ENCODE peak calls at places on chromosome 18, in four cellular contexts. One of them, this sample, is unnamed.
A peak's percentile ranks its signal among the peaks of the same experiment; 100 is the strongest.

GRCh38 chr18:57004366-57005121 is 142.3 kb upstream of the BOD1L2 start:
- DNase-seq in GM12891: peak; percentile 14
- DNase-seq in K562: no peak
- DNase-seq in GM12878: peak; percentile 63
- DNase-seq in this sample: no peak

GRCh38 chr18:12766986-12767433 is 64.2 kb downstream of the PSMG2 start:
- DNase-seq in K562: peak; percentile 71
- DNase-seq in GM12878: no peak
- DNase-seq in GM12891: no peak
- DNase-seq in this sample: no peak

GRCh38 chr18:5196253-5197031 is 615 bp downstream of the AKAIN1 start:
- DNase-seq in K562: no peak
- DNase-seq in GM12878: no peak
- DNase-seq in GM12891: no peak
- DNase-seq in this sample: no peak

GRCh38 chr18:50973367-50974126 is 5.7 kb downstream of the ELAC1 start:
- DNase-seq in GM12878: no peak
- DNase-seq in GM12891: no peak
- DNase-seq in K562: no peak
- DNase-seq in this sample: peak; percentile 56

GRCh38 chr18:79480171-79480981 is 84.6 kb downstream of the NFATC1 start:
- DNase-seq in GM12878: no peak
- DNase-seq in K562: no peak
- DNase-seq in GM12891: no peak
- DNase-seq in this sample: no peak

GRCh38 chr18:48663931-48664847 is 125.4 kb downstream of the CTIF start:
- DNase-seq in GM12878: no peak
- DNase-seq in GM12891: peak; percentile 73
- DNase-seq in K562: peak; percentile 51
- DNase-seq in this sample: peak; percentile 35

GRCh38 chr18:59672125-59672769 is 25.0 kb downstream of the CCBE1 start:
- DNase-seq in GM12878: no peak
- DNase-seq in K562: no peak
- DNase-seq in GM12891: no peak
- DNase-seq in this sample: no peak

GRCh38 chr18:51107594-51108305 is 77.7 kb downstream of the SMAD4 start:
- DNase-seq in K562: no peak
- DNase-seq in GM12878: no peak
- DNase-seq in GM12891: no peak
- DNase-seq in this sample: peak; percentile 14

GRCh38 chr18:37294951-37295350 is 270.6 kb downstream of the CELF4 start:
- DNase-seq in GM12891: no peak
- DNase-seq in K562: peak; percentile 66
- DNase-seq in GM12878: no peak
- DNase-seq in this sample: peak; percentile 10

GRCh38 chr18:43279015-43279758 is 1.9 kb upstream of the SYT4 start:
- DNase-seq in GM12891: no peak
- DNase-seq in GM12878: no peak
- DNase-seq in K562: no peak
- DNase-seq in this sample: peak; percentile 20

GRCh38 chr18:27653247-27653646 is 468.1 kb upstream of the CHST9 start:
- DNase-seq in K562: no peak
- DNase-seq in GM12891: no peak
- DNase-seq in GM12878: no peak
- DNase-seq in this sample: no peak

GRCh38 chr18:68763082-68763481 is 34.8 kb upstream of the CCDC102B start:
- DNase-seq in GM12891: no peak
- DNase-seq in GM12878: no peak
- DNase-seq in K562: no peak
- DNase-seq in this sample: no peak

GRCh38 chr18:60654298-60654697 is 281.7 kb upstream of the MC4R start:
- DNase-seq in GM12891: no peak
- DNase-seq in K562: no peak
- DNase-seq in GM12878: no peak
- DNase-seq in this sample: no peak

GRCh38 chr18:49853436-49853835 is 40.1 kb upstream of the ACAA2 start:
- DNase-seq in GM12878: no peak
- DNase-seq in K562: no peak
- DNase-seq in GM12891: no peak
- DNase-seq in this sample: no peak

GRCh38 chr18:74840492-74841167 is 243.0 kb downstream of the ZNF407 start:
- DNase-seq in GM12891: no peak
- DNase-seq in GM12878: no peak
- DNase-seq in K562: no peak
- DNase-seq in this sample: no peak

GRCh38 chr18:30582078-30582477 is 460.5 kb downstream of the DSC3 start:
- DNase-seq in K562: peak; percentile 31
- DNase-seq in GM12891: no peak
- DNase-seq in GM12878: no peak
- DNase-seq in this sample: no peak

GRCh38 chr18:74281639-74282358 is 10.0 kb downstream of the CYB5A start:
- DNase-seq in K562: no peak
- DNase-seq in GM12891: no peak
- DNase-seq in GM12878: no peak
- DNase-seq in this sample: no peak

GRCh38 chr18:70464343-70465114 is 175.7 kb downstream of the SOCS6 start:
- DNase-seq in GM12878: no peak
- DNase-seq in K562: peak; percentile 80
- DNase-seq in GM12891: peak; percentile 13
- DNase-seq in this sample: peak; percentile 83

GRCh38 chr18:56248613-56249235 is 389.7 kb downstream of the TXNL1 start:
- DNase-seq in K562: no peak
- DNase-seq in GM12891: peak; percentile 23
- DNase-seq in GM12878: peak; percentile 40
- DNase-seq in this sample: no peak

GRCh38 chr18:69686861-69687260 is 260.8 kb downstream of the CD226 start:
- DNase-seq in GM12891: no peak
- DNase-seq in GM12878: no peak
- DNase-seq in K562: no peak
- DNase-seq in this sample: no peak

GRCh38 chr18:80231616-80232015 is 15.7 kb downstream of the PARD6G start:
- DNase-seq in GM12891: no peak
- DNase-seq in K562: no peak
- DNase-seq in GM12878: no peak
- DNase-seq in this sample: no peak

GRCh38 chr18:44917865-44918476 is 237.3 kb downstream of the SETBP1 start:
- DNase-seq in GM12878: no peak
- DNase-seq in K562: no peak
- DNase-seq in GM12891: no peak
- DNase-seq in this sample: no peak

GRCh38 chr18:58314284-58314683 is 270.3 kb downstream of the NEDD4L start:
- DNase-seq in GM12891: no peak
- DNase-seq in K562: peak; percentile 20
- DNase-seq in GM12878: no peak
- DNase-seq in this sample: peak; percentile 27

GRCh38 chr18:70621710-70622109 is 332.9 kb downstream of the SOCS6 start:
- DNase-seq in K562: peak; percentile 1
- DNase-seq in GM12891: no peak
- DNase-seq in GM12878: no peak
- DNase-seq in this sample: peak; percentile 28

GRCh38 chr18:62425465-62426190 is 97.2 kb upstream of the ZCCHC2 start:
- DNase-seq in K562: peak; percentile 82
- DNase-seq in GM12891: no peak
- DNase-seq in GM12878: no peak
- DNase-seq in this sample: peak; percentile 90

GRCh38 chr18:68355637-68356036 is 359.3 kb downstream of the TMX3 start:
- DNase-seq in GM12891: no peak
- DNase-seq in GM12878: no peak
- DNase-seq in K562: no peak
- DNase-seq in this sample: no peak

GRCh38 chr18:79912994-79913831 is 38.2 kb downstream of the SLC66A2 start:
- DNase-seq in K562: no peak
- DNase-seq in GM12878: no peak
- DNase-seq in GM12891: no peak
- DNase-seq in this sample: no peak

GRCh38 chr18:68764016-68764415 is 33.9 kb upstream of the CCDC102B start:
- DNase-seq in GM12891: no peak
- DNase-seq in K562: no peak
- DNase-seq in GM12878: no peak
- DNase-seq in this sample: no peak

GRCh38 chr18:13612111-13612997 is 114.0 kb downstream of the FAM210A start:
- DNase-seq in K562: no peak
- DNase-seq in GM12878: peak; percentile 94
- DNase-seq in GM12891: no peak
- DNase-seq in this sample: peak; percentile 63

GRCh38 chr18:54381640-54382039 is 23.9 kb downstream of the C18orf54 start:
- DNase-seq in GM12878: no peak
- DNase-seq in K562: no peak
- DNase-seq in GM12891: no peak
- DNase-seq in this sample: no peak

GRCh38 chr18:9722691-9723090 is 14.6 kb downstream of the RAB31 start:
- DNase-seq in K562: no peak
- DNase-seq in GM12878: no peak
- DNase-seq in GM12891: no peak
- DNase-seq in this sample: no peak

GRCh38 chr18:55097406-55098170 is 138.3 kb upstream of the CCDC68 start:
- DNase-seq in GM12891: no peak
- DNase-seq in GM12878: no peak
- DNase-seq in K562: peak; percentile 12
- DNase-seq in this sample: no peak

GRCh38 chr18:58256316-58257080 is 212.5 kb downstream of the NEDD4L start:
- DNase-seq in K562: no peak
- DNase-seq in GM12891: no peak
- DNase-seq in GM12878: no peak
- DNase-seq in this sample: no peak

GRCh38 chr18:79826966-79827365 is 29.2 kb downstream of the KCNG2 start:
- DNase-seq in GM12878: no peak
- DNase-seq in GM12891: no peak
- DNase-seq in K562: no peak
- DNase-seq in this sample: no peak

GRCh38 chr18:6997802-6998201 is 119.8 kb downstream of the LAMA1 start:
- DNase-seq in GM12878: no peak
- DNase-seq in K562: no peak
- DNase-seq in GM12891: no peak
- DNase-seq in this sample: no peak

GRCh38 chr18:63586431-63586830 is 712 bp upstream of the SERPINB13 start:
- DNase-seq in K562: no peak
- DNase-seq in GM12878: no peak
- DNase-seq in GM12891: no peak
- DNase-seq in this sample: no peak

GRCh38 chr18:79402209-79402576 is 6.5 kb downstream of the NFATC1 start:
- DNase-seq in K562: no peak
- DNase-seq in GM12891: no peak
- DNase-seq in GM12878: no peak
- DNase-seq in this sample: no peak

GRCh38 chr18:62001396-62001795 is 108.6 kb upstream of the RNF152 start:
- DNase-seq in GM12878: no peak
- DNase-seq in K562: no peak
- DNase-seq in GM12891: no peak
- DNase-seq in this sample: no peak

GRCh38 chr18:52950153-52950552 is 610.2 kb downstream of the DCC start:
- DNase-seq in GM12891: no peak
- DNase-seq in GM12878: no peak
- DNase-seq in K562: no peak
- DNase-seq in this sample: no peak

GRCh38 chr18:72866901-72867701 is 686 bp downstream of the NETO1 start:
- DNase-seq in GM12891: no peak
- DNase-seq in K562: no peak
- DNase-seq in GM12878: no peak
- DNase-seq in this sample: no peak

GRCh38 chr18:72867721-72868665 is at the start of gene NETO1:
- DNase-seq in GM12878: no peak
- DNase-seq in K562: no peak
- DNase-seq in GM12891: no peak
- DNase-seq in this sample: no peak

GRCh38 chr18:72871091-72871490 is 3.3 kb upstream of the NETO1 start:
- DNase-seq in GM12878: no peak
- DNase-seq in K562: no peak
- DNase-seq in GM12891: no peak
- DNase-seq in this sample: no peak

GRCh38 chr18:72869786-72870185 is 2.0 kb upstream of the NETO1 start:
- DNase-seq in GM12878: no peak
- DNase-seq in K562: no peak
- DNase-seq in GM12891: no peak
- DNase-seq in this sample: no peak

GRCh38 chr18:72868666-72869661 is 1.2 kb upstream of the NETO1 start:
- DNase-seq in K562: no peak
- DNase-seq in GM12878: no peak
- DNase-seq in GM12891: no peak
- DNase-seq in this sample: no peak
- TF ChIP-seq SPI1 in K562: no peak
- TF ChIP-seq SPI1 in GM12878: no peak
- TF ChIP-seq SPI1 in GM12891: no peak
- TF ChIP-seq SPI1 in this sample: no peak

DNA sequence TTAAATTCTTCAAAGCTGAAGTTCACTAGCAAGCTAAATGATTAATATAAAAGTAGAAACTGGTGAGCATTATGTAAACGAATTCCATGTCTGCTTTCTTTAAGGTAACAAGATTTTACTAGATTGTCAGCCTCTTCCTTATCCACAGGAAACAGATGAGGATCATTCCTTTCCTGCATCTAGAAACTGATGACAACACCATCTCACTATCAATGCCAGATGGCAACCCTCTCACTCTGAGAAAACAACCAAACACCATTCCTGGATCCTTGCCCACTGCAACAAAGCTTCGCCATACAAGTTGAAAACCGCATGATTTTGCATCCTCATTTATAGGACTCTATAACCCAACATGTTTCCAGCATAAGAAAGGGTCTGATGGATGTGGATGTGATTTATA is 122.9 kb downstream of the ZNF521 start:
- DNase-seq in K562: peak; percentile 79
- DNase-seq in GM12878: no peak
- DNase-seq in GM12891: no peak
- DNase-seq in this sample: no peak
- TF ChIP-seq SPI1 in K562: no peak
- TF ChIP-seq SPI1 in GM12878: no peak
- TF ChIP-seq SPI1 in GM12891: no peak
- TF ChIP-seq SPI1 in this sample: no peak

GRCh38 chr18:34871435-34871834 is 161.3 kb downstream of the DTNA start:
- DNase-seq in GM12891: no peak
- DNase-seq in K562: no peak
- DNase-seq in GM12878: no peak
- DNase-seq in this sample: no peak
- TF ChIP-seq SPI1 in GM12891: no peak
- TF ChIP-seq SPI1 in K562: no peak
- TF ChIP-seq SPI1 in GM12878: no peak
- TF ChIP-seq SPI1 in this sample: no peak

GRCh38 chr18:2903006-2903405 is 56.2 kb downstream of the EMILIN2 start:
- DNase-seq in K562: peak; percentile 53
- DNase-seq in GM12878: no peak
- DNase-seq in GM12891: no peak
- DNase-seq in this sample: no peak
- TF ChIP-seq SPI1 in K562: no peak
- TF ChIP-seq SPI1 in GM12878: no peak
- TF ChIP-seq SPI1 in GM12891: no peak
- TF ChIP-seq SPI1 in this sample: no peak

This sample was measured in HL-60.